ENCODE peak calls at places on chromosomes 2 and 18, in six cellular contexts. J is pancreas, Z is prostate gland, M is SK-N-SH, Q is AG04449, B is HCT116. H is an unnamed sample.

GRCh38 chr18:74040459-74041332 is 106.9 kb downstream of the FBXO15 start:
- DNase-seq in J (peak; percentile 87), Z (no peak), M (peak; percentile 50), Q (no peak), B (peak; percentile 4), H (peak; percentile 48)

GRCh38 chr2:153074207-153074606 is 355.8 kb downstream of the ARL6IP6 start:
- DNase-seq in J (no peak), Z (no peak), M (no peak), Q (no peak), B (no peak), H (no peak)

GRCh38 chr2:73238149-73238548 is 4.0 kb downstream of the CCT7 start:
- DNase-seq in J (no peak), Z (no peak), M (no peak), Q (no peak), B (no peak), H (no peak)

GRCh38 chr18:79574938-79575525 is 104.6 kb upstream of the CTDP1 start:
- DNase-seq in J (peak; percentile 35), Z (no peak), M (no peak), Q (no peak), B (no peak), H (peak; percentile 5)

GRCh38 chr2:40716879-40717278 is 265.0 kb upstream of the SLC8A1 start:
- DNase-seq in J (no peak), Z (no peak), M (no peak), Q (peak; percentile 71), B (no peak), H (no peak)

GRCh38 chr18:715626-716025 is 3.2 kb upstream of the ENOSF1 start:
- DNase-seq in J (no peak), Z (no peak), M (no peak), Q (peak; percentile 58), B (no peak), H (no peak)

GRCh38 chr2:176554107-176555048 is 285.1 kb downstream of the MTX2 start:
- DNase-seq in J (no peak), Z (no peak), M (peak; percentile 83), Q (no peak), B (peak; percentile 43), H (no peak)

GRCh38 chr2:37679072-37679695 is 7.7 kb upstream of the CDC42EP3 start:
- DNase-seq in J (no peak), Z (peak; percentile 20), M (no peak), Q (no peak), B (no peak), H (no peak)

GRCh38 chr2:232890896-232891601 is 21.0 kb downstream of the SNORC start:
- DNase-seq in J (peak; percentile 71), Z (peak; percentile 78), M (no peak), Q (no peak), B (peak; percentile 77), H (no peak)

GRCh38 chr18:34787931-34788532 is 77.9 kb downstream of the DTNA start:
- DNase-seq in J (no peak), Z (peak; percentile 57), M (peak; percentile 53), Q (peak; percentile 19), B (peak; percentile 59), H (peak; percentile 40)

GRCh38 chr2:43013821-43014345 is 212.5 kb downstream of the ZFP36L2 start:
- DNase-seq in J (no peak), Z (no peak), M (no peak), Q (no peak), B (no peak), H (no peak)

GRCh38 chr2:127661072-127661618 is 14.2 kb downstream of the LIMS2 start:
- DNase-seq in J (peak; percentile 33), Z (no peak), M (no peak), Q (no peak), B (no peak), H (no peak)

GRCh38 chr2:212723226-212723625 is 184.6 kb upstream of the ERBB4 start:
- DNase-seq in J (no peak), Z (no peak), M (no peak), Q (no peak), B (no peak), H (no peak)

GRCh38 chr18:78523850-78524249 is 455.8 kb upstream of the SALL3 start:
- DNase-seq in J (no peak), Z (no peak), M (no peak), Q (no peak), B (no peak), H (no peak)

GRCh38 chr2:225994748-225995405 is 595.4 kb downstream of the NYAP2 start:
- DNase-seq in J (no peak), Z (no peak), M (no peak), Q (no peak), B (no peak), H (no peak)

GRCh38 chr2:196160101-196160500 is 11.3 kb downstream of the STK17B start:
- DNase-seq in J (no peak), Z (peak; percentile 51), M (no peak), Q (peak; percentile 75), B (peak; percentile 57), H (no peak)

GRCh38 chr18:41537666-41538065 is 417.4 kb upstream of the PIK3C3 start:
- DNase-seq in J (no peak), Z (no peak), M (no peak), Q (no peak), B (no peak), H (no peak)

GRCh38 chr18:41529093-41529492 is 425.9 kb upstream of the PIK3C3 start:
- DNase-seq in J (no peak), Z (no peak), M (no peak), Q (no peak), B (no peak), H (no peak)

GRCh38 chr18:41530959-41531358 is 424.1 kb upstream of the PIK3C3 start:
- DNase-seq in J (no peak), Z (no peak), M (no peak), Q (no peak), B (no peak), H (no peak)

GRCh38 chr18:41532344-41533086 is 422.5 kb upstream of the PIK3C3 start:
- DNase-seq in J (no peak), Z (no peak), M (no peak), Q (no peak), B (no peak), H (no peak)
- TF ChIP-seq CTCF in J (no peak), Z (no peak), M (peak; percentile 45), Q (no peak), B (no peak), H (no peak)

DNA sequence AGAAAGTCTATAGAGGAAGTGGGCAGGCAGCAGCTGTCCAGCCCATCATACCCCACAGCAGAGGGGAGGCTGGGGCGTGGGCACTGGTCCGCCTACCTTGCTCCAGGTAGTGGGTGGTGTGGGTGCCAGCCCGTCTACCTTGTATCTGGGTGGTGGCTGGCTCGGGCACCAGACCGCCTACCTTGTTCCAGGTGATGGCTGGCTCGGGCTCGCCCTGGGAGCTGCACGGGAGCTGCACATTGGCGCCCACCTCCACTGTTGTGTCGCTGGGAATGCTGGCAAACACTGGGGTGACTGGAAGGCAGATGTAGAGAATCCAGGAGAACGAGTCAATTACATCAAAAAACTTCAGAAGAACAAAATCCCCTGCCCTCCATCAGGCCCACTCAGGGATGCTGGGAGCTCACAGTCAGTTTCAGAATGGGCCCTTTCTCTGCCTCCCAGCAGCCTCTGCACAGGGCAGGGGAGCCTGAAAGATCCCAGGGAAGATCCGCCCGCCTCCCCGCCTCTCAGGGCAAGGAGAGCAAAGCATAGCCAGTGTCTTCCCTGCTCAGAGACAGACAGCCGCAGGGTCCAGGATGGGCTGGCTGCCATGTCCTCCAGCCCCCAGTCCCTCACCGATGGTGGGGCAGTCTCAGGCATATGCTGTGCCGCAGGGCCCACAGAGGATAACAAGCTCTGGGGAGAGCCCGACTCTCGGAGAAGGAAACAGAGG is 82.3 kb downstream of the PXDN start:
- DNase-seq in J (peak; percentile 44), Z (no peak), M (no peak), Q (no peak), B (no peak), H (no peak)
- TF ChIP-seq CTCF in J (no peak), Z (no peak), M (no peak), Q (no peak), B (no peak), H (no peak)

GRCh38 chr2:47089083-47089464 is 66.0 kb downstream of the STPG4 start:
- DNase-seq in J (no peak), Z (no peak), M (peak; percentile 38), Q (no peak), B (peak; percentile 39), H (no peak)

GRCh38 chr2:47086571-47086970 is 68.5 kb downstream of the STPG4 start:
- DNase-seq in J (no peak), Z (no peak), M (peak; percentile 91), Q (no peak), B (no peak), H (no peak)

GRCh38 chr2:47086054-47086471 is 69.0 kb downstream of the STPG4 start:
- DNase-seq in J (no peak), Z (no peak), M (peak; percentile 52), Q (no peak), B (no peak), H (no peak)

GRCh38 chr2:47087051-47087450 is 68.1 kb downstream of the STPG4 start:
- DNase-seq in J (no peak), Z (no peak), M (peak; percentile 55), Q (no peak), B (no peak), H (no peak)

GRCh38 chr2:47088371-47089082 is 66.6 kb downstream of the STPG4 start:
- DNase-seq in J (no peak), Z (no peak), M (peak; percentile 87), Q (no peak), B (no peak), H (no peak)
- TF ChIP-seq CTCF in J (no peak), Z (no peak), M (peak; percentile 57), Q (peak; percentile 9), B (peak; percentile 37), H (no peak)

GRCh38 chr18:75132068-75132467 is 76.9 kb downstream of the PTGR3 start:
- DNase-seq in J (peak; percentile 8), Z (no peak), M (no peak), Q (no peak), B (no peak), H (no peak)

GRCh38 chr18:75133721-75134645 is 75.0 kb downstream of the PTGR3 start:
- DNase-seq in J (peak; percentile 39), Z (no peak), M (no peak), Q (no peak), B (no peak), H (peak; percentile 19)

GRCh38 chr18:75132931-75133525 is 75.9 kb downstream of the PTGR3 start:
- DNase-seq in J (peak; percentile 37), Z (peak; percentile 67), M (no peak), Q (no peak), B (no peak), H (peak; percentile 30)

GRCh38 chr18:75131455-75132000 is 77.4 kb downstream of the PTGR3 start:
- DNase-seq in J (peak; percentile 39), Z (no peak), M (no peak), Q (no peak), B (no peak), H (no peak)

DNA sequence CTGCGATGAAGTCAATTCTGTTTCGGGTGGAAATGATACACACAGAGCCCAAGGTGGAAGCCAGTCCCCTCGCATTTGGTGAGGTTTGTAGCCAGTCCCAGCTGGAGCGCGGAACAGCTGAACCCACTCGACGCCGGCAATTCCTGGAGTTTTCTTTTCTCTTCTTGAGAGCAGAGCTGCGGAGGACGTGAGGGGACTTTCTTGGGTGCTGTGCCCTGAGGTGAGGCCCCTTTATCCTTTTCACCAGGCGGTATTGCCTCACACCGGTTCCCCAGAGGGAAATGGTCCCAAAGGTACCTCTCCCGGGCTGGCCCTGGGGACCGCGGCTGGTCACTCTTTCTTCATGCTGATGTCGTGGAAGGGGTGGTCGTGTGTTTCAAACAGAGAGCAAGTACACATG is 76.5 kb downstream of the PTGR3 start:
- DNase-seq in J (peak; percentile 23), Z (no peak), M (no peak), Q (no peak), B (no peak), H (no peak)
- TF ChIP-seq CTCF in J (no peak), Z (no peak), M (no peak), Q (no peak), B (no peak), H (no peak)

GRCh38 chr2:62014102-62014501 is 108.6 kb downstream of the COMMD1 start:
- DNase-seq in J (no peak), Z (peak; percentile 92), M (peak; percentile 34), Q (peak; percentile 70), B (no peak), H (no peak)
- TF ChIP-seq CTCF in J (no peak), Z (peak; percentile 20), M (peak; percentile 15), Q (peak; percentile 6), B (no peak), H (no peak)